ENCODE peak calls at places on chromosomes 2 and 18, in six cellular contexts. L is astrocyte of the spinal cord; B is stimulated activated CD8-positive, alpha-beta memory T cell treated with anti-CD3 and anti-CD28 coated beads, Interleukin-15, amount 100 ng/mL, for 24 hours; Q is retina; P is bronchial epithelial cell; J is DND-41. H is an unnamed sample.

GRCh38 chr18:9732031-9732430 is 23.9 kb downstream of the RAB31 start:
- DNase-seq in L (no peak), B (no peak), Q (no peak), P (no peak), J (no peak), H (no peak)

GRCh38 chr2:118085173-118086023 is 2.9 kb upstream of the INSIG2 start:
- DNase-seq in L (no peak), B (no peak), Q (no peak), P (peak), J (no peak), H (no peak)

GRCh38 chr2:72036595-72036994 is 111.1 kb downstream of the CYP26B1 start:
- DNase-seq in L (no peak), B (no peak), Q (no peak), P (no peak), J (no peak), H (no peak)

GRCh38 chr2:169761970-169762292 is 28.3 kb downstream of the KLHL23 start:
- DNase-seq in L (no peak), B (no peak), Q (no peak), P (no peak), J (no peak), H (no peak)

GRCh38 chr2:147442766-147443165 is 402.1 kb upstream of the ACVR2A start:
- DNase-seq in L (no peak), B (no peak), Q (no peak), P (no peak), J (no peak), H (no peak)

GRCh38 chr2:227804970-227805369 is 8.7 kb upstream of the CCL20 start:
- DNase-seq in L (peak), B (no peak), Q (no peak), P (no peak), J (no peak), H (peak)

GRCh38 chr2:236184701-236185100 is 16.5 kb upstream of the GBX2 start:
- DNase-seq in L (no peak), B (no peak), Q (no peak), P (no peak), J (no peak), H (no peak)

GRCh38 chr2:64470921-64471320 is 17.0 kb downstream of the LGALSL start:
- DNase-seq in L (no peak), B (no peak), Q (no peak), P (no peak), J (no peak), H (no peak)

GRCh38 chr18:79614211-79615028 is 65.2 kb upstream of the CTDP1 start:
- DNase-seq in L (no peak), B (no peak), Q (no peak), P (no peak), J (no peak), H (no peak)

GRCh38 chr2:42060718-42061619 is 13.1 kb downstream of the PKDCC start:
- DNase-seq in L (no peak), B (no peak), Q (peak), P (no peak), J (no peak), H (peak)

GRCh38 chr2:20933692-20934091 is 110.2 kb downstream of the APOB start:
- DNase-seq in L (no peak), B (no peak), Q (no peak), P (no peak), J (no peak), H (no peak)

GRCh38 chr2:109331864-109332848 is 203.2 kb downstream of the SH3RF3 start:
- DNase-seq in L (peak), B (no peak), Q (no peak), P (peak), J (peak), H (peak)

GRCh38 chr2:164896634-164897033 is 55.0 kb upstream of the COBLL1 start:
- DNase-seq in L (peak), B (no peak), Q (no peak), P (peak), J (no peak), H (peak)

GRCh38 chr18:36330435-36331049 is 33.0 kb downstream of the FHOD3 start:
- DNase-seq in L (no peak), B (no peak), Q (no peak), P (peak), J (no peak), H (no peak)

GRCh38 chr2:122980672-122981071 is 1044.4 kb upstream of the CNTNAP5 start:
- DNase-seq in L (no peak), B (no peak), Q (no peak), P (peak), J (no peak), H (peak)

GRCh38 chr2:96540136-96540535 is 3.6 kb downstream of the ARID5A start:
- DNase-seq in L (peak), B (no peak), Q (no peak), P (peak), J (no peak), H (no peak)

GRCh38 chr18:79607361-79607930 is 72.2 kb upstream of the CTDP1 start:
- DNase-seq in L (no peak), B (no peak), Q (no peak), P (no peak), J (no peak), H (no peak)

GRCh38 chr2:203867561-203868200 is at the start of gene CTLA4:
- DNase-seq in L (no peak), B (no peak), Q (no peak), P (no peak), J (peak), H (no peak)

H was measured in choroid plexus epithelial cell.